ENCODE peak calls at places on chromosomes 16 and 17, in five cellular contexts. K is epithelial cell of esophagus, P is GM23338, M is heart left ventricle, H is cardiac muscle cell. E is an unnamed sample.

GRCh38 chr17:59105852-59106462 is 723 bp downstream of the TRIM37 start:
- DNase-seq in K (peak; percentile 60), M (peak; percentile 69), P (peak; percentile 61), H (peak; percentile 39), E (no peak)

GRCh38 chr16:26542198-26542597 is 524.5 kb upstream of the C16orf82 start:
- DNase-seq in H (no peak), P (no peak), M (no peak), K (no peak), E (no peak)

GRCh38 chr16:81547194-81547918 is 102.7 kb downstream of the CMIP start:
- DNase-seq in M (no peak), P (no peak), K (no peak), H (no peak), E (no peak)

GRCh38 chr16:88844412-88845118 is 12.2 kb downstream of the GALNS start:
- DNase-seq in K (peak; percentile 23), P (peak; percentile 60), H (no peak), M (no peak), E (no peak)

GRCh38 chr16:77387075-77387474 is 47.8 kb downstream of the ADAMTS18 start:
- DNase-seq in H (no peak), M (no peak), K (no peak), P (no peak), E (no peak)

GRCh38 chr17:70137451-70138230 is 31.7 kb upstream of the KCNJ2 start:
- DNase-seq in K (peak; percentile 92), M (peak; percentile 35), H (peak; percentile 97), P (peak; percentile 3), E (peak; percentile 88)

GRCh38 chr17:6755281-6755680 is 565 bp upstream of the XAF1 start:
- DNase-seq in K (no peak), H (peak; percentile 87), M (peak; percentile 72), P (no peak), E (no peak)

GRCh38 chr17:38589462-38590114 is 16.2 kb downstream of the SRCIN1 start:
- DNase-seq in P (no peak), H (no peak), K (no peak), M (no peak), E (no peak)

GRCh38 chr17:76716146-76716833 is 5.5 kb upstream of the MXRA7 start:
- DNase-seq in H (peak; percentile 100), M (peak; percentile 81), P (no peak), K (peak; percentile 97), E (peak; percentile 93)

GRCh38 chr16:10878328-10878643 is 1.3 kb downstream of the CIITA start:
- DNase-seq in P (peak; percentile 11), H (no peak), M (no peak), K (peak; percentile 50), E (no peak)
- TF ChIP-seq CTCF in P (no peak), H (no peak), M (no peak), K (no peak), E (no peak)

GRCh38 chr17:48457080-48457836 is 27.2 kb upstream of the SKAP1 start:
- DNase-seq in H (peak; percentile 70), M (peak; percentile 56), K (peak; percentile 62), P (peak; percentile 86), E (peak; percentile 15)
- H3K4me3 ChIP-seq in H (peak overlapping the region; percentile 4), M (no peak overlapping the region), K (no peak overlapping the region), P (peak overlapping the region; percentile 53), E (peak overlapping the region; percentile 7)

GRCh38 chr17:45300060-45300751 is 16.6 kb downstream of the MAP3K14 start:
- DNase-seq in M (peak; percentile 11), K (no peak), P (no peak), H (no peak), E (no peak)
- TF ChIP-seq CTCF in M (no peak), K (no peak), P (no peak), H (no peak), E (no peak)

DNA sequence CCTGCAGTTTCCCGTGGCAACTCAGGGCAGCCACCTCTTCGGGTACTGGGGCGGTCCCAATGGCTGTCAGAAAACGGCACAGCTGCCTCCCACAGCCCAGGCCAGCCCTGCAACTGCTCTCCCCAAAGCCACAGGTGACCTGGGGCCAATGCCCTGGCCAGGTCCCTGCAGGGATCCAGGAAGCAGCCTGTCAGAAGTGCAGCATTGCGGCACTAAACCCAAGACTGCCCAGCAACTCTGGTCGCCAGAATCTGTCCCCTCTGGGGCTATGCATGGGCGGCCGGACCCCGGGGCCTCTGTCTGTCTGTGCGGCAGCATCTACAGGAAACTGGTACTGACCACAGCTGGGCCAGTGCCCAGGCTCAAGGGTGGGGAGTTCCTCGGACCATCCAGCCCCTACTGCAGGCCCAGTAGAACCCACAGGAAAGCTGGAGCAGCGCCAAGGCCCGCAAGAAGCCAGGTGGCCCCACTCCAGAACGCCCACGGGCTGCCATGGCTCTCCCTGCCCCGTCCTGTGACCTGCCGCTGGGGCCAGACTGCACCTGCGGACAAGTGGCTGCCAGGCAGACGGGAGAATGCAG is 5.5 kb downstream of the CYBC1 start:
- DNase-seq in P (no peak), H (peak; percentile 45), M (no peak), K (no peak), E (peak; percentile 16)
- H3K4me3 ChIP-seq in P (no peak overlapping the region), H (no peak overlapping the region), M (no peak overlapping the region), K (no peak overlapping the region), E (no peak overlapping the region)

GRCh38 chr17:18248300-18248731 is 10.2 kb downstream of the FLII start:
- DNase-seq in K (peak; percentile 79), M (peak; percentile 65), P (peak; percentile 83), H (peak; percentile 83), E (peak; percentile 53)
- TF ChIP-seq CTCF in K (peak; percentile 82), M (peak; percentile 58), P (peak; percentile 70), H (peak; percentile 73), E (peak; percentile 82)

GRCh38 chr17:79454826-79455225 is 156.0 kb downstream of the RBFOX3 start:
- DNase-seq in H (no peak), K (no peak), P (no peak), M (no peak), E (no peak)

GRCh38 chr17:79455636-79456035 is 155.2 kb downstream of the RBFOX3 start:
- DNase-seq in P (no peak), M (no peak), H (no peak), K (no peak), E (no peak)

GRCh38 chr17:79452706-79453105 is 158.1 kb downstream of the RBFOX3 start:
- DNase-seq in H (no peak), K (no peak), M (no peak), P (no peak), E (no peak)

GRCh38 chr17:79451167-79451566 is 159.7 kb downstream of the RBFOX3 start:
- DNase-seq in M (no peak), P (no peak), H (no peak), K (no peak), E (no peak)

DNA sequence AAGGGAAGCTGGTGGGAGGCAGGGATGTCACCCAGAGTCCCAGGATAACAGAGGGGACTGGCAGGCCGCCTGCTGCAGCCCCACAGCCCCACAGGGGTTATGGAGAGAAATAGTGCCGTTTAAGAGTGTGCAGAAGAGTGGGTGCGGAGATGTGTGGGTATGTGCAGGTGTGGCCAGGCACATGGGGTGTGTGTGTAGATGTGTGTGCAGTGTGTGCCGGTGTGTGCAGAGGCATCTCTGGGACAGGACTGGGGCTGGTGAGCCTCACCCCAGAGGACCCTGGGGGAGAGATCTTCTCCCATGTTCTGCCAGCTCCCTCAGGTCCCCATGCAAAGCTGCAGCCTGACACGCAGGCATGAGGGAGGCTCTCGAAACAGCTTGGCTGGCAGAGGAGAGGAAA is 157.4 kb downstream of the RBFOX3 start:
- DNase-seq in H (no peak), M (no peak), P (no peak), K (no peak), E (no peak)
- H3K4me3 ChIP-seq in H (no peak overlapping the region), M (no peak overlapping the region), P (no peak overlapping the region), K (no peak overlapping the region), E (no peak overlapping the region)

DNA sequence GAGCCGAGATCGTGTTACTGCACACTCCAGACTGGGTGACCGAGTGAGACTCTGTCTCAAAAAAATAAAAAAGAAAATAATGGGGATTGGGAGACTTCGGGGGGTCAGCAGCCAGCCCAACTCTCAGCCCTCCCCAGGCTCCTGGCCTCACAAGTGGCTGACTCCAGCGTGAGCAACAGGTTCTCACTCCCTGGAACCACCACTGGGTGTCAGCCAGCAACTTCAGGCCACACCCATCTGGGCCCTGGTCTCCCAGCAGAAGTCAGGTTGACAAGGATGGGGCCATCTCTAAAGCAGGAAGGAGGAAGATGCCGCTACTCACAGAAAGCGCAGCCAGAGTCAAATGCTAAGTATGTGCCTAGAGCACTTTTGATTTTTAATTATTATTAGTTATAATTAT is 139.4 kb downstream of the C16orf78 start:
- DNase-seq in K (no peak), M (no peak), H (no peak), P (peak; percentile 66), E (no peak)
- TF ChIP-seq CTCF in K (no peak), M (peak; percentile 22), H (no peak), P (peak; percentile 18), E (no peak)

DNA sequence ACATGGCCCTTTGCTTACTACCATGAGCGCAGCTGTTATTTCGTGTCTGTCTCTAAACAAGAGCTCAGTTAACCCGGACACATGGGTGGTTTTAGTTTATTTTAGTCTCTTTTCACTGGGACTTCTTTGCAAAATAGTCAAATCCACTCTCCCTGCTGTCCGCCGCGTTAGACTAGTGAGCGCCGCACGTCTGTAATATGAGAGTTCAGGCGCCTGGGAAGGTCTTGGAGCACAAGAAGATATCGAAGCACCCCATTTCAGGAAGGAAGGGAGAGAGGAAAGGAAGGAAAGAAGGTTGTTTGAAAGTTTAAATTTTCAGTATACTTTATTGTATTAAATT is 111.0 kb upstream of the CHMP6 start:
- DNase-seq in M (no peak), P (no peak), K (no peak), H (no peak), E (no peak)
- H3K4me3 ChIP-seq in M (no peak overlapping the region), P (no peak overlapping the region), K (no peak overlapping the region), H (no peak overlapping the region), E (no peak overlapping the region)